ENCODE peak calls at places on chromosomes 4 and X, in nine cellular contexts. I is left lung, E is dorsolateral prefrontal cortex, X is fibroblast of villous mesenchyme, T is brain microvascular endothelial cell, Z is heart left ventricle, J is HL-60, A is fibroblast of pulmonary artery, L is astrocyte of the cerebellum. R is an unnamed sample.

GRCh38 chr4:65535128-65535527 is 135.2 kb downstream of the EPHA5 start:
- DNase-seq in E (no peak), J (no peak), Z (no peak), A (no peak), I (no peak), L (no peak), X (no peak), T (no peak), R (no peak)

GRCh38 chr4:40564815-40565505 is 64.7 kb downstream of the RBM47 start:
- DNase-seq in J (no peak), E (no peak), X (peak), I (no peak), T (no peak), A (no peak), L (no peak), Z (no peak), R (no peak)

GRCh38 chrX:41875142-41875541 is 48.2 kb downstream of the CASK start:
- DNase-seq in J (no peak), E (no peak), T (no peak), X (peak), Z (no peak), L (peak), I (no peak), A (peak), R (no peak)

GRCh38 chr4:9949573-9949972 is 71.7 kb downstream of the SLC2A9 start:
- DNase-seq in E (no peak), Z (no peak), T (no peak), L (no peak), J (no peak), I (no peak), X (no peak), A (no peak), R (no peak)

GRCh38 chr4:78513411-78513975 is 38.1 kb upstream of the ANXA3 start:
- DNase-seq in X (no peak), A (no peak), J (no peak), Z (no peak), E (no peak), T (no peak), L (no peak), I (no peak), R (no peak)

GRCh38 chrX:13387656-13388421 is 68.0 kb upstream of the ATXN3L start:
- DNase-seq in A (no peak), T (no peak), L (no peak), E (no peak), I (no peak), J (peak), Z (no peak), X (peak), R (no peak)

GRCh38 chr4:85828295-85828910 is 353.5 kb downstream of the ARHGAP24 start:
- DNase-seq in J (no peak), Z (no peak), L (no peak), T (no peak), E (no peak), A (peak), X (peak), I (no peak), R (no peak)

GRCh38 chr4:177937051-177937450 is 494.8 kb upstream of the AGA start:
- DNase-seq in J (no peak), E (no peak), L (no peak), A (no peak), T (no peak), I (no peak), Z (no peak), X (no peak), R (no peak)

GRCh38 chr4:56870927-56871326 is 36.8 kb upstream of the REST start:
- DNase-seq in E (no peak), A (peak), Z (no peak), L (no peak), X (peak), T (no peak), I (no peak), J (no peak), R (no peak)

GRCh38 chr4:185755451-185755850 is 56.5 kb downstream of the SORBS2 start:
- DNase-seq in I (no peak), J (no peak), Z (no peak), T (no peak), L (no peak), X (no peak), A (no peak), E (no peak), R (no peak)

GRCh38 chr4:139256349-139256748 is 23.7 kb downstream of the MGARP start:
- DNase-seq in T (no peak), I (no peak), X (no peak), Z (no peak), L (no peak), E (no peak), J (no peak), A (no peak), R (no peak)

GRCh38 chr4:86939737-86940141 is 4.9 kb downstream of the AFF1 start:
- DNase-seq in A (no peak), Z (no peak), I (no peak), X (no peak), E (no peak), L (no peak), J (no peak), T (no peak), R (peak)

GRCh38 chr4:38237139-38237538 is 276.9 kb downstream of the PTTG2 start:
- DNase-seq in X (peak), A (peak), T (peak), J (peak), I (no peak), L (peak), E (no peak), Z (no peak), R (no peak)

GRCh38 chrX:48461830-48462229 is 8.2 kb downstream of the SLC38A5 start:
- DNase-seq in Z (no peak), A (no peak), E (no peak), X (no peak), I (no peak), J (no peak), T (no peak), L (no peak), R (peak)

DNA sequence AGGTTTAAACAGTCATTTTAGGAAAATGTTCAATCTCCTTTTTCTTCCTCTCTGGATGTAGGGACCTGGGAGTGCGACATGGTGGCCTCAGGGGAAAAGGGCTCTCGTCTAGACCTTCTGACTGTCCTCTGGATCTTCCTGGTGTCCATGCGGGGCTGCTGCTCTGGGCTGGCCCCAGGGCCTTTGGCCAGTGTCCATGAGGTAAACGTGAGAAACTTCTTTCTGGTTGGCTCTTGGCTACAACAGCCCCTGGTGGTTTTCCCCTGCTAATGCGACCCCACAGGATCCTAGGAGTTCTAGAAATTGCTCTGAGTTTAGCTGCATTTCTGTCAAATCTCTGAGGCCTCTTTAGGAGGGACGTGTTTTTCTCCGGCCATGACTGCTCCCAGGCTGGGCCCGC is 85.7 kb downstream of the MFAP3L start:
- DNase-seq in E (no peak), A (no peak), T (no peak), X (no peak), L (no peak), J (no peak), I (no peak), Z (no peak), R (no peak)
- TF ChIP-seq CTCF in E (no peak), A (no peak), T (peak), X (no peak), L (peak), J (no peak), I (no peak), Z (no peak), R (no peak)

GRCh38 chr4:126627255-126627654 is 1005.5 kb upstream of the INTU start:
- DNase-seq in E (no peak), A (peak), X (peak), L (no peak), J (no peak), I (no peak), T (peak), Z (no peak), R (no peak)

GRCh38 chr4:126628933-126629332 is 1003.8 kb upstream of the INTU start:
- DNase-seq in E (no peak), A (no peak), J (no peak), I (no peak), Z (no peak), L (no peak), T (no peak), X (no peak), R (no peak)

DNA sequence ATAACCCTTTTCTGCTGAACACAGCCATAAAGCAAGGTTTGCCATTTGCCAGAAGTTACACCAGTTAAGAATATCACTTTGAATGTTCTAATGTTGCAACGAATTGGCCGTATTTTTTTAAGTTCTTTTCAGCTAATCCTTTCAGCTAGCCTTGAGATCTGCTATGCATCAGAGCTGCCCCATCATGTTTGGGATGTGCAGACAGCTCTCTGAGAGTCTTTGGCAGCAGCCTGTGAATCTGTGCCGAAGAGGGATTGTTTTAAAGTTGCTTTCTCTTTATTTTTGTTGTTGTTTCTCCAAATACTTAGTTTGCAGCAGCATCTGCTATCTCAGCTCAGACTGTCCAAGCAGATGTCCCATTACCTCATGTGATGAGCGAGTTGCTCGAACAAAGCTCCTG is 1002.6 kb upstream of the INTU start:
- DNase-seq in I (no peak), T (no peak), L (no peak), X (peak), J (no peak), E (no peak), A (peak), Z (no peak), R (no peak)
- TF ChIP-seq CTCF in I (no peak), T (no peak), L (no peak), X (no peak), J (no peak), E (no peak), A (no peak), Z (no peak), R (no peak)

DNA sequence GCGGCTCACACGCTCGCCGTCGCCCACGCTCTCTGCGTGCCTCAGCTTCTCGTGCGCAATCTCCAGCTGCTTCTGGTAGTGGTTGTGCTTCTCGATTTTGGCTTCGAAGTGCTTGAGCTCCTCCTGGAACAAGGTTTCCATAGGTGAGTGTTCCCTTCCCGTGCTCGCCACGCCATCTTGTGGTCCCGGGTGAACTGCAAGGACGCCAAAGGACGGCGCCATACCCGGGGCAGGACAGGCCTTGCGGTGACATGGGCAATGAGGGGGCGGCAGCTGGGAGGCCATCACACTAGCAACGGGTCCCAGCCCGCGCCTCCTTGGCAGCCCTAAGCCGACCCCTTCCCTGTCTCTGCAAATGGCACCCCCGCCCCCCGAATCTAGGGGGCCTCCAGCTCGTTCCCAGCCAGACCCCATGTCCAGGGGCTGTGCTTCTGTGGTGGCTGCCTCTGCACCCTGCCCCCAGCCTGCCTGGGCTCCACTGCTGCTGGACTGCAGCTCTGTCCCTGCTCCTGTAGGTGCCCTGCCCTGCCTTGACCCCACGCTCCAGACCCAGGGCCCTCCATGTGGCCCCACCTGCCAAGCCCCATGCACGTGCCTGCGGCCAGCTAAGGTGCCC is 17.3 kb downstream of the LRPAP1 start:
- DNase-seq in A (no peak), T (no peak), E (no peak), L (no peak), X (no peak), I (no peak), Z (no peak), J (no peak), R (no peak)
- TF ChIP-seq CTCF in A (peak), T (peak), E (peak), L (peak), X (peak), I (no peak), Z (peak), J (no peak), R (no peak)

GRCh38 chr4:4601803-4602369 is 60.0 kb upstream of the STX18 start:
- DNase-seq in Z (no peak), L (no peak), E (no peak), J (no peak), X (no peak), I (no peak), T (no peak), A (no peak), R (no peak)
- TF ChIP-seq CTCF in Z (no peak), L (no peak), E (no peak), J (no peak), X (no peak), I (no peak), T (no peak), A (no peak), R (no peak)

GRCh38 chr4:121459056-121459455 is 78.2 kb upstream of the QRFPR start:
- DNase-seq in E (no peak), L (no peak), A (no peak), I (no peak), J (no peak), T (no peak), Z (no peak), X (no peak), R (no peak)

GRCh38 chr4:121457278-121457875 is 76.6 kb upstream of the QRFPR start:
- DNase-seq in L (no peak), X (no peak), I (no peak), Z (no peak), A (no peak), J (no peak), T (no peak), E (no peak), R (no peak)

GRCh38 chr4:121464854-121465253 is 84.0 kb upstream of the QRFPR start:
- DNase-seq in Z (no peak), L (no peak), J (no peak), X (no peak), I (no peak), T (no peak), A (no peak), E (no peak), R (no peak)

DNA sequence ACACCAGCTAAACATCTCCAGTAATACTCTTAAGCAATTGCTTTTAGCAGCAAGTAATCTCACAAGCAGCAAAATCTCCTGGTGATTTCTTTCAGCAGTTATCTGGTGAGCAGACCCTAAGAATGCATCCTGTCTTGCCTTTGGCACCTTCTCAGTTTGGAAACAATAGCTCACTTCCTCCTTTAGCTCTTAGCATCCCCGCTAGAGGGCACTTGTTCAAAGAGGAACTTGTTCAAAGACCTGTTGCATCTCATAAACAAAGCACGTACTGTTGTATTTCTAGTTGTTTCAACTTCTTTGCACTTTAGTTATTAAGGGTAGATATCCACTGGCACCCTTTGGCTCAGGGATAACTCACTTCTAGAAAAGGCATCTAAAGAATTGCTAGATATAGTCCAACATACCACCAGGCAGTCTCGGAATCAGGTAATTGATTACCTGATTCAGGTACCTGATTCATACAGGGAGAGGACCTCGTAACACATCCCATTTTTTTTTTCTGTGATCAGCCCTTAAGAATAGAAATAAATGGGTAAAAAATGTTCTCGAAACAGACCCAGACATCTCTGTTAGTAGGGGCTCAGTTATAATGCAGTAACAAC is 81.9 kb upstream of the QRFPR start:
- DNase-seq in I (no peak), J (peak), T (peak), Z (peak), X (peak), A (peak), L (peak), E (no peak), R (peak)
- TF ChIP-seq CTCF in I (peak), J (peak), T (peak), Z (peak), X (peak), A (peak), L (peak), E (peak), R (peak)

DNA sequence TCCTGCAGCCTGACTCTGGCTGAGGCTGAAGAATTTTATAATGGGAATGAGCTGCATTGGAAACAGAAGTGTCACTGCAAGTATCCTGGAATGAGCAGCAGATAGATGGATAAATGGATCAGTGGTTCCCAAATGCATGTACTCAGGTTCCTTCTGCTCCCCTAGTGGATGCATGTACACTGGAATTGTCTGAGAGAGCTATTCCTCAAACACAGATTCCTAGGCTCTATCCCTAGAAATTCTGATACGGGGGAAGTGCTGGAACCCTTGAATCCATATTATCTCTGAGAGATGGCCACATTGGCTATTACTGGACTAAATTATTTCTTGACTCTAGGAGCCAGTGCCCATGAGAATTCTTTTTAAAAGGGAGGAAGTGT is 64.8 kb downstream of the TMEM131L start:
- DNase-seq in L (no peak), J (no peak), Z (no peak), E (no peak), T (no peak), I (no peak), A (no peak), X (no peak), R (no peak)
- TF ChIP-seq CTCF in L (peak), J (no peak), Z (no peak), E (no peak), T (peak), I (no peak), A (peak), X (peak), R (no peak)

GRCh38 chr4:109043286-109043685 is 259.2 kb downstream of the COL25A1 start:
- DNase-seq in X (no peak), L (no peak), Z (no peak), E (no peak), A (no peak), T (no peak), J (no peak), I (no peak), R (no peak)
- TF ChIP-seq CTCF in X (no peak), L (no peak), Z (no peak), E (no peak), A (no peak), T (no peak), J (no peak), I (no peak), R (no peak)